ENCODE peak calls at places on chromosomes 12 and 14, in four cellular contexts. X is fibroblast of mammary gland, O is activated B cell treated with CpG ODN at 0.5 μM for 24 hours, Y is cardiac fibroblast. K is an unnamed sample.
A peak's percentile ranks its signal among the peaks of the same experiment; 100 is the strongest.

GRCh38 chr12:65795453-65795852 is 28.8 kb upstream of the HMGA2 start:
- DNase-seq in X (no peak), O (no peak), Y (no peak), K (no peak)

GRCh38 chr12:49984476-49984890 is 11.7 kb downstream of the AQP6 start:
- DNase-seq in X (no peak), O (no peak), Y (no peak), K (no peak)

GRCh38 chr12:65282840-65283239 is 4.4 kb downstream of the MSRB3 start:
- DNase-seq in X (no peak), O (no peak), Y (no peak), K (no peak)

GRCh38 chr12:5191803-5192538 is 148.3 kb downstream of the KCNA5 start:
- DNase-seq in X (no peak), O (no peak), Y (no peak), K (no peak)

GRCh38 chr12:70756118-70756517 is 118.9 kb upstream of the PTPRB start:
- DNase-seq in X (peak; percentile 74), O (no peak), Y (peak; percentile 75), K (no peak)

GRCh38 chr12:24280085-24280842 is 330.8 kb upstream of the SOX5 start:
- DNase-seq in X (no peak), O (no peak), Y (no peak), K (no peak)

GRCh38 chr14:70045715-70046535 is 142.8 kb downstream of the SLC8A3 start:
- DNase-seq in X (peak; percentile 50), O (no peak), Y (peak; percentile 67), K (peak; percentile 71)

GRCh38 chr14:52951730-52952481 is 1.1 kb upstream of the FERMT2 start:
- DNase-seq in X (peak; percentile 86), O (no peak), Y (peak; percentile 91), K (no peak)

GRCh38 chr12:16939871-16940306 is 333.9 kb upstream of the LMO3 start:
- DNase-seq in X (peak; percentile 69), O (no peak), Y (peak; percentile 82), K (no peak)

GRCh38 chr14:99792551-99793212 is 531 bp upstream of the EML1 start:
- DNase-seq in X (peak; percentile 29), O (no peak), Y (peak; percentile 35), K (no peak)

GRCh38 chr12:104303538-104304151 is at the start of gene EID3:
- DNase-seq in X (peak; percentile 80), O (peak; percentile 88), Y (peak; percentile 86), K (peak; percentile 75)

GRCh38 chr14:67705211-67705610 is 3.5 kb downstream of the RDH12 start:
- DNase-seq in X (no peak), O (no peak), Y (no peak), K (no peak)

GRCh38 chr12:77001181-77001758 is 64.1 kb downstream of the E2F7 start:
- DNase-seq in X (no peak), O (no peak), Y (no peak), K (no peak)

GRCh38 chr12:5173511-5174011 is 129.9 kb downstream of the KCNA5 start:
- DNase-seq in X (no peak), O (no peak), Y (no peak), K (no peak)

GRCh38 chr12:124510301-124510970 is 57.0 kb downstream of the NCOR2 start:
- DNase-seq in X (no peak), O (no peak), Y (peak; percentile 22), K (no peak)

GRCh38 chr12:131923260-131923659 is 5.8 kb upstream of the PUS1 start:
- DNase-seq in X (no peak), O (peak; percentile 68), Y (no peak), K (no peak)

GRCh38 chr12:21296751-21297406 is 37.8 kb downstream of the SLCO1A2 start:
- DNase-seq in X (peak; percentile 19), O (no peak), Y (peak; percentile 44), K (no peak)

GRCh38 chr12:40058721-40059190 is 47.1 kb downstream of the SLC2A13 start:
- DNase-seq in X (peak; percentile 6), O (no peak), Y (peak; percentile 22), K (no peak)

GRCh38 chr14:67409461-67409860 is 2.5 kb downstream of the PLEK2 start:
- DNase-seq in X (no peak), O (no peak), Y (no peak), K (no peak)

GRCh38 chr14:105389976-105390848 is 8.1 kb upstream of the TEX22 start:
- DNase-seq in X (no peak), O (no peak), Y (no peak), K (no peak)

GRCh38 chr12:111785651-111786050 is 18.9 kb downstream of the ALDH2 start:
- DNase-seq in X (peak; percentile 73), O (no peak), Y (peak; percentile 82), K (no peak)

GRCh38 chr12:124569375-124570148 is 2.1 kb upstream of the NCOR2 start:
- DNase-seq in X (no peak), O (no peak), Y (no peak), K (no peak)

GRCh38 chr14:61329478-61330051 is 8.2 kb downstream of the PRKCH start:
- DNase-seq in X (no peak), O (no peak), Y (no peak), K (no peak)

GRCh38 chr12:131194166-131194565 is 240.5 kb downstream of the ADGRD1 start:
- DNase-seq in X (no peak), O (no peak), Y (no peak), K (no peak)

GRCh38 chr12:107404981-107405380 is 280.6 kb upstream of the PWP1 start:
- DNase-seq in X (peak; percentile 29), O (no peak), Y (peak; percentile 60), K (no peak)

GRCh38 chr12:125222876-125223275 is 157.6 kb downstream of the AACS start:
- DNase-seq in X (no peak), O (no peak), Y (no peak), K (no peak)

GRCh38 chr14:103058209-103059055 is 1.1 kb upstream of the CDC42BPB start:
- DNase-seq in X (no peak), O (no peak), Y (peak; percentile 20), K (no peak)

GRCh38 chr12:91182664-91183455 is at the start of gene DCN:
- DNase-seq in X (peak; percentile 76), O (no peak), Y (peak; percentile 70), K (no peak)

GRCh38 chr12:5535531-5535930 is 103.6 kb downstream of the NTF3 start:
- DNase-seq in X (no peak), O (no peak), Y (no peak), K (no peak)

GRCh38 chr14:69190191-69190590 is 1.1 kb upstream of the EXD2 start:
- DNase-seq in X (no peak), O (no peak), Y (no peak), K (no peak)

GRCh38 chr12:67648306-67649164 is at the start of gene DYRK2:
- DNase-seq in X (peak; percentile 62), O (peak; percentile 78), Y (peak; percentile 74), K (peak; percentile 77)

GRCh38 chr12:6141048-6141447 is 16.6 kb upstream of the VWF start:
- DNase-seq in X (peak; percentile 15), O (no peak), Y (peak; percentile 82), K (no peak)

GRCh38 chr12:41277019-41277770 is 89.1 kb downstream of the PDZRN4 start:
- DNase-seq in X (peak; percentile 52), O (no peak), Y (peak; percentile 68), K (no peak)

GRCh38 chr14:70802379-70802778 is 6.9 kb downstream of the MAP3K9 start:
- DNase-seq in X (no peak), O (no peak), Y (no peak), K (no peak)

GRCh38 chr14:24982472-24983155 is 67.3 kb downstream of the STXBP6 start:
- DNase-seq in X (peak; percentile 78), O (no peak), Y (peak; percentile 57), K (no peak)

GRCh38 chr12:130849561-130850417 is 10.7 kb upstream of the STX2 start:
- DNase-seq in X (no peak), O (no peak), Y (no peak), K (no peak)

GRCh38 chr14:104343294-104343625 is 204.9 kb downstream of the KIF26A start:
- DNase-seq in X (no peak), O (no peak), Y (no peak), K (no peak)

GRCh38 chr14:96564389-96564788 is 62.2 kb downstream of the PAPOLA start:
- DNase-seq in X (peak; percentile 14), O (no peak), Y (peak; percentile 20), K (no peak)

GRCh38 chr12:22353615-22354325 is 19.3 kb upstream of the ST8SIA1 start:
- DNase-seq in X (no peak), O (no peak), Y (no peak), K (no peak)

DNA sequence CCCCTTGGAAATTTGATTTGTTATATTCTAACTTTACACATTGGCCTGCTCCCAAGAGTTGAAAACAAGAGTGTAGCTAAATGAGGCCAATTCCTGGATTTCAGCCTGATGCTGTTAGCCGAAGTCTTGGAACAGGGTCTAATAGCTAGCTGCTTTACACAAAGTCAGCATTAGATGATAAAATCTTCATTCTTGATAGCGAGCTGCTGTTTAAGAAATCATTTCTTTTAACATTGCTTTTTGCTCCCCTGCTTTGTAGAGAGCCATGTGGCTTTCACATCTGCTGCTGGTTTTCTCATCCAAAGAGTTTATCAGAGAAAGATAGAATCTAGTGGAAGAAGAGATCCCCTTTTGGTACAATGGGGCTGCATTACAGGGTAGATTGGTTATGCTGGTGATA is 22.4 kb downstream of the FBXW8 start:
- DNase-seq in X (no peak), O (no peak), Y (no peak), K (no peak)
- TF ChIP-seq CTCF in X (no peak), O (no peak), Y (no peak), K (no peak)

DNA sequence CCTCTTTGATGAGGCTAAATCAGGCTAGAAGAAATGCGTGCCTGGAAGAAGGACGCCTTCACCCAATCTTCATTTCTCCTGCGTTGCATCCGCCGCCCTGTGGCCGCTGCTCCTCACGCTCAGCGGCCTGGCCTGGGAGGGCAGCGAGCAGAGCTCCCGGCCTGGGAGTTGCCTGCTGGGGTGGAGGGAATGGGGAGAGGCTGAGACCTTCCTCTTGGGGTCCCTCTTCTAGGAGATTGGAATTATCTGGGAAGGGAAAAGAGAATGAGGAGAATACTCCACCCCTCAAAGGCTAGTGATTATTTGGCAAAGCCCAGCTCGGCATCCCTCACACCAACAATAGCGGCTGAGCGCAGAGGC is 2.4 kb upstream of the HOXC12 start:
- DNase-seq in X (no peak), O (no peak), Y (no peak), K (no peak)
- TF ChIP-seq CTCF in X (no peak), O (no peak), Y (no peak), K (no peak)

GRCh38 chr14:106657460-106657859 is 1131.1 kb downstream of the TMEM121 start:
- DNase-seq in X (no peak), O (peak; percentile 49), Y (no peak), K (no peak)
- TF ChIP-seq CTCF in X (no peak), O (no peak), Y (no peak), K (no peak)

DNA sequence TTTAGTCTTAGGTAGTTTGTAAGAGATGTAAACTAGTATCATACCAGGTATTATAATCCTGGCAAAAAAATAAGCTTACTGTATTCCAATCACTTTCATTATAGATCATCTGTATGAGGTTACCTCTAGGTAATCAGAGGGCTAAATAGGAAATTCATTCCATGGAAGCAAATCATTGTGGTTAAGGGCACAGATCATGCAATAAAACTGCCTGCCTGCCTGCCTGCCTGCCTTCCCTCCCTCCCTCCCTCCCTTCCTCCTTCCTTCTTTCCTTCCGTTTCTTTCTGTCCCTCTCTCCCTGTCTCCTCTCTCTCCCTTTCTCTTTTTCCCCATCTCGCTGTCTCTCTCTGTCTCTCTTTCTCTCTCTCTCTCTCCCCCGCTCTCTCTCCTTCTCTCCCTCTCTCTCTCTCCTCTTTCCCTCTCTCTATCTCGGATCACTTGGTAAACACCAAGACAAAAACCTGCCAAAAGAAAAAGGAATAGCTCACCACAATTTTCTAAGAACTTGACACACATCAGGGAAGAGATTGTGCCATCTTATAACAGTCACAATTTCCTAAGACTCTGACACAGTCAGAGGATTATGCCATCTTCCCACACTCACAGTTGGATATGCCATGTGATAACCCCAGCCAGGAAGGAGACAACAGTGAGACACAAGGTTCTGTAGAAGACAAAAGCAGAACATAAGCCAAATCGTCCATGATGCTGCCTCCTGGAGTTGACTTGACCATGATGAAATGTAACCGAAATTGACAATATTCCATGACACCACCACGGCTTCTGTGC is 3.0 kb upstream of the CLEC9A start:
- DNase-seq in X (peak; percentile 30), O (no peak), Y (peak; percentile 59), K (no peak)
- TF ChIP-seq CTCF in X (no peak), O (no peak), Y (no peak), K (no peak)